ENCODE peak calls at places on chromosomes 2 and 18, in six cellular contexts. One of them, this sample, is unnamed.

GRCh38 chr2:84849271-84849952 is 31.5 kb downstream of the TRABD2A start:
- DNase-seq in OCI-LY7: no peak
- DNase-seq in astrocyte: no peak
- DNase-seq in neural progenitor cell: no peak
- DNase-seq in GM23248: peak
- DNase-seq in fibroblast of lung: peak
- DNase-seq in this sample: peak

GRCh38 chr2:80303006-80303741 is 1.4 kb downstream of the LRRTM1 start:
- DNase-seq in OCI-LY7: no peak
- DNase-seq in astrocyte: no peak
- DNase-seq in neural progenitor cell: peak
- DNase-seq in GM23248: peak
- DNase-seq in fibroblast of lung: peak
- DNase-seq in this sample: no peak

GRCh38 chr18:78871631-78872030 is 108.0 kb upstream of the SALL3 start:
- DNase-seq in OCI-LY7: no peak
- DNase-seq in astrocyte: no peak
- DNase-seq in neural progenitor cell: no peak
- DNase-seq in GM23248: no peak
- DNase-seq in fibroblast of lung: no peak
- DNase-seq in this sample: no peak

GRCh38 chr2:128772671-128773070 is 454.0 kb upstream of the HS6ST1 start:
- DNase-seq in OCI-LY7: no peak
- DNase-seq in astrocyte: no peak
- DNase-seq in neural progenitor cell: no peak
- DNase-seq in GM23248: no peak
- DNase-seq in fibroblast of lung: no peak
- DNase-seq in this sample: no peak

GRCh38 chr2:189639003-189639609 is 22.2 kb upstream of the ASNSD1 start:
- DNase-seq in OCI-LY7: no peak
- DNase-seq in astrocyte: no peak
- DNase-seq in neural progenitor cell: no peak
- DNase-seq in GM23248: peak
- DNase-seq in fibroblast of lung: peak
- DNase-seq in this sample: no peak

GRCh38 chr18:80109676-80110078 is 615 bp downstream of the ADNP2 start:
- DNase-seq in OCI-LY7: peak
- DNase-seq in astrocyte: peak
- DNase-seq in neural progenitor cell: peak
- DNase-seq in GM23248: peak
- DNase-seq in fibroblast of lung: peak
- DNase-seq in this sample: peak

GRCh38 chr2:170869461-170869860 is 52.8 kb downstream of the GAD1 start:
- DNase-seq in OCI-LY7: no peak
- DNase-seq in astrocyte: no peak
- DNase-seq in neural progenitor cell: no peak
- DNase-seq in GM23248: no peak
- DNase-seq in fibroblast of lung: no peak
- DNase-seq in this sample: no peak

GRCh38 chr2:149313512-149313972 is 16.8 kb upstream of the LYPD6 start:
- DNase-seq in OCI-LY7: peak
- DNase-seq in astrocyte: peak
- DNase-seq in neural progenitor cell: peak
- DNase-seq in GM23248: peak
- DNase-seq in fibroblast of lung: peak
- DNase-seq in this sample: peak

GRCh38 chr2:66843856-66844255 is 408.9 kb downstream of the MEIS1 start:
- DNase-seq in OCI-LY7: no peak
- DNase-seq in astrocyte: no peak
- DNase-seq in neural progenitor cell: no peak
- DNase-seq in GM23248: no peak
- DNase-seq in fibroblast of lung: no peak
- DNase-seq in this sample: no peak

GRCh38 chr2:42504364-42505230 is 10.8 kb upstream of the KCNG3 start:
- DNase-seq in OCI-LY7: no peak
- DNase-seq in astrocyte: no peak
- DNase-seq in neural progenitor cell: no peak
- DNase-seq in GM23248: no peak
- DNase-seq in fibroblast of lung: no peak
- DNase-seq in this sample: no peak

GRCh38 chr2:100934504-100935371 is 67.4 kb upstream of the RPL31 start:
- DNase-seq in OCI-LY7: no peak
- DNase-seq in astrocyte: peak
- DNase-seq in neural progenitor cell: no peak
- DNase-seq in GM23248: no peak
- DNase-seq in fibroblast of lung: no peak
- DNase-seq in this sample: no peak

GRCh38 chr2:131590896-131591295 is 63.2 kb downstream of the CCDC74A start:
- DNase-seq in OCI-LY7: no peak
- DNase-seq in astrocyte: no peak
- DNase-seq in neural progenitor cell: peak
- DNase-seq in GM23248: no peak
- DNase-seq in fibroblast of lung: no peak
- DNase-seq in this sample: no peak

GRCh38 chr18:3758531-3758930 is 308.6 kb downstream of the TGIF1 start:
- DNase-seq in OCI-LY7: no peak
- DNase-seq in astrocyte: peak
- DNase-seq in neural progenitor cell: no peak
- DNase-seq in GM23248: peak
- DNase-seq in fibroblast of lung: peak
- DNase-seq in this sample: peak

GRCh38 chr18:53817976-53818950 is 406.2 kb downstream of the MBD2 start:
- DNase-seq in OCI-LY7: no peak
- DNase-seq in astrocyte: no peak
- DNase-seq in neural progenitor cell: no peak
- DNase-seq in GM23248: peak
- DNase-seq in fibroblast of lung: no peak
- DNase-seq in this sample: no peak

GRCh38 chr18:12321331-12321730 is 13.3 kb downstream of the TUBB6 start:
- DNase-seq in OCI-LY7: peak
- DNase-seq in astrocyte: no peak
- DNase-seq in neural progenitor cell: no peak
- DNase-seq in GM23248: peak
- DNase-seq in fibroblast of lung: no peak
- DNase-seq in this sample: no peak

GRCh38 chr2:75053484-75054112 is 95.2 kb downstream of the POLE4 start:
- DNase-seq in OCI-LY7: peak
- DNase-seq in astrocyte: no peak
- DNase-seq in neural progenitor cell: peak
- DNase-seq in GM23248: peak
- DNase-seq in fibroblast of lung: no peak
- DNase-seq in this sample: peak

GRCh38 chr2:102505290-102505689 is 32.3 kb downstream of the SLC9A4 start:
- DNase-seq in OCI-LY7: no peak
- DNase-seq in astrocyte: no peak
- DNase-seq in neural progenitor cell: no peak
- DNase-seq in GM23248: no peak
- DNase-seq in fibroblast of lung: no peak
- DNase-seq in this sample: peak

GRCh38 chr18:46152808-46153617 is 48.8 kb downstream of the HAUS1 start:
- DNase-seq in OCI-LY7: no peak
- DNase-seq in astrocyte: peak
- DNase-seq in neural progenitor cell: peak
- DNase-seq in GM23248: peak
- DNase-seq in fibroblast of lung: no peak
- DNase-seq in this sample: peak

GRCh38 chr2:151264157-151264835 is 2.6 kb upstream of the RBM43 start:
- DNase-seq in OCI-LY7: no peak
- DNase-seq in astrocyte: no peak
- DNase-seq in neural progenitor cell: no peak
- DNase-seq in GM23248: no peak
- DNase-seq in fibroblast of lung: no peak
- DNase-seq in this sample: no peak

GRCh38 chr2:162073776-162074578 is at the start of gene DPP4:
- DNase-seq in OCI-LY7: no peak
- DNase-seq in astrocyte: no peak
- DNase-seq in neural progenitor cell: peak
- DNase-seq in GM23248: peak
- DNase-seq in fibroblast of lung: peak
- DNase-seq in this sample: peak

GRCh38 chr2:180944372-180944771 is 36.0 kb upstream of the UBE2E3 start:
- DNase-seq in OCI-LY7: no peak
- DNase-seq in astrocyte: no peak
- DNase-seq in neural progenitor cell: peak
- DNase-seq in GM23248: no peak
- DNase-seq in fibroblast of lung: no peak
- DNase-seq in this sample: no peak

GRCh38 chr2:71299507-71299906 is 32.1 kb upstream of the ZNF638 start:
- DNase-seq in OCI-LY7: peak
- DNase-seq in astrocyte: peak
- DNase-seq in neural progenitor cell: peak
- DNase-seq in GM23248: peak
- DNase-seq in fibroblast of lung: peak
- DNase-seq in this sample: peak

GRCh38 chr2:73205611-73206010 is 3.2 kb downstream of the NOTO start:
- DNase-seq in OCI-LY7: no peak
- DNase-seq in astrocyte: peak
- DNase-seq in neural progenitor cell: no peak
- DNase-seq in GM23248: no peak
- DNase-seq in fibroblast of lung: peak
- DNase-seq in this sample: no peak

GRCh38 chr2:146776589-146776988 is 1068.2 kb upstream of the ACVR2A start:
- DNase-seq in OCI-LY7: no peak
- DNase-seq in astrocyte: no peak
- DNase-seq in neural progenitor cell: no peak
- DNase-seq in GM23248: no peak
- DNase-seq in fibroblast of lung: no peak
- DNase-seq in this sample: no peak

GRCh38 chr18:3061581-3062416 is 48.9 kb upstream of the LPIN2 start:
- DNase-seq in OCI-LY7: no peak
- DNase-seq in astrocyte: no peak
- DNase-seq in neural progenitor cell: no peak
- DNase-seq in GM23248: no peak
- DNase-seq in fibroblast of lung: no peak
- DNase-seq in this sample: no peak

GRCh38 chr18:62399781-62400308 is 74.7 kb downstream of the TNFRSF11A start:
- DNase-seq in OCI-LY7: no peak
- DNase-seq in astrocyte: no peak
- DNase-seq in neural progenitor cell: peak
- DNase-seq in GM23248: peak
- DNase-seq in fibroblast of lung: no peak
- DNase-seq in this sample: peak

GRCh38 chr18:54679318-54680149 is 88.5 kb downstream of the DYNAP start:
- DNase-seq in OCI-LY7: peak
- DNase-seq in astrocyte: peak
- DNase-seq in neural progenitor cell: peak
- DNase-seq in GM23248: peak
- DNase-seq in fibroblast of lung: peak
- DNase-seq in this sample: peak

GRCh38 chr18:50836521-50836957 is 16.7 kb upstream of the MRO start:
- DNase-seq in OCI-LY7: peak
- DNase-seq in astrocyte: peak
- DNase-seq in neural progenitor cell: no peak
- DNase-seq in GM23248: peak
- DNase-seq in fibroblast of lung: peak
- DNase-seq in this sample: peak

GRCh38 chr2:200618590-200619021 is 32.8 kb downstream of the AOX1 start:
- DNase-seq in OCI-LY7: peak
- DNase-seq in astrocyte: no peak
- DNase-seq in neural progenitor cell: peak
- DNase-seq in GM23248: peak
- DNase-seq in fibroblast of lung: peak
- DNase-seq in this sample: peak

GRCh38 chr18:6055711-6056110 is 160.4 kb upstream of the TMEM200C start:
- DNase-seq in OCI-LY7: no peak
- DNase-seq in astrocyte: peak
- DNase-seq in neural progenitor cell: no peak
- DNase-seq in GM23248: peak
- DNase-seq in fibroblast of lung: peak
- DNase-seq in this sample: peak

GRCh38 chr2:217301142-217301541 is 441.3 kb upstream of the TNP1 start:
- DNase-seq in OCI-LY7: no peak
- DNase-seq in astrocyte: no peak
- DNase-seq in neural progenitor cell: no peak
- DNase-seq in GM23248: no peak
- DNase-seq in fibroblast of lung: no peak
- DNase-seq in this sample: no peak

GRCh38 chr18:396571-396970 is 103.9 kb downstream of the COLEC12 start:
- DNase-seq in OCI-LY7: no peak
- DNase-seq in astrocyte: no peak
- DNase-seq in neural progenitor cell: no peak
- DNase-seq in GM23248: no peak
- DNase-seq in fibroblast of lung: no peak
- DNase-seq in this sample: no peak

GRCh38 chr18:402129-402528 is 98.4 kb downstream of the COLEC12 start:
- DNase-seq in OCI-LY7: no peak
- DNase-seq in astrocyte: no peak
- DNase-seq in neural progenitor cell: no peak
- DNase-seq in GM23248: no peak
- DNase-seq in fibroblast of lung: no peak
- DNase-seq in this sample: no peak

GRCh38 chr18:396251-396555 is 104.3 kb downstream of the COLEC12 start:
- DNase-seq in OCI-LY7: no peak
- DNase-seq in astrocyte: no peak
- DNase-seq in neural progenitor cell: no peak
- DNase-seq in GM23248: peak
- DNase-seq in fibroblast of lung: no peak
- DNase-seq in this sample: no peak

GRCh38 chr18:400466-400865 is 100.0 kb downstream of the COLEC12 start:
- DNase-seq in OCI-LY7: no peak
- DNase-seq in astrocyte: peak
- DNase-seq in neural progenitor cell: no peak
- DNase-seq in GM23248: peak
- DNase-seq in fibroblast of lung: peak
- DNase-seq in this sample: no peak

GRCh38 chr18:398866-399637 is 101.4 kb downstream of the COLEC12 start:
- DNase-seq in OCI-LY7: no peak
- DNase-seq in astrocyte: no peak
- DNase-seq in neural progenitor cell: no peak
- DNase-seq in GM23248: no peak
- DNase-seq in fibroblast of lung: no peak
- DNase-seq in this sample: no peak
- H2AFZ ChIP-seq in OCI-LY7: no peak
- H2AFZ ChIP-seq in astrocyte: no peak
- H2AFZ ChIP-seq in neural progenitor cell: no peak
- H2AFZ ChIP-seq in GM23248: no peak
- H2AFZ ChIP-seq in fibroblast of lung: no peak
- H2AFZ ChIP-seq in this sample: no peak

GRCh38 chr2:68671961-68672360 is 28.6 kb downstream of the PROKR1 start:
- DNase-seq in OCI-LY7: no peak
- DNase-seq in astrocyte: no peak
- DNase-seq in neural progenitor cell: no peak
- DNase-seq in GM23248: no peak
- DNase-seq in fibroblast of lung: no peak
- DNase-seq in this sample: no peak
- H2AFZ ChIP-seq in OCI-LY7: no peak
- H2AFZ ChIP-seq in astrocyte: no peak
- H2AFZ ChIP-seq in neural progenitor cell: no peak
- H2AFZ ChIP-seq in GM23248: no peak
- H2AFZ ChIP-seq in fibroblast of lung: no peak
- H2AFZ ChIP-seq in this sample: no peak

GRCh38 chr2:54081574-54081973 is 33.8 kb upstream of the ACYP2 start:
- DNase-seq in OCI-LY7: no peak
- DNase-seq in astrocyte: peak
- DNase-seq in neural progenitor cell: no peak
- DNase-seq in GM23248: no peak
- DNase-seq in fibroblast of lung: peak
- DNase-seq in this sample: peak
- H2AFZ ChIP-seq in OCI-LY7: no peak
- H2AFZ ChIP-seq in astrocyte: no peak
- H2AFZ ChIP-seq in neural progenitor cell: no peak
- H2AFZ ChIP-seq in GM23248: no peak
- H2AFZ ChIP-seq in fibroblast of lung: no peak
- H2AFZ ChIP-seq in this sample: no peak

GRCh38 chr2:237956402-237956736 is 10.4 kb upstream of the UBE2F start:
- DNase-seq in OCI-LY7: no peak
- DNase-seq in astrocyte: no peak
- DNase-seq in neural progenitor cell: peak
- DNase-seq in GM23248: no peak
- DNase-seq in fibroblast of lung: no peak
- DNase-seq in this sample: no peak
- H2AFZ ChIP-seq in OCI-LY7: no peak
- H2AFZ ChIP-seq in astrocyte: peak
- H2AFZ ChIP-seq in neural progenitor cell: peak
- H2AFZ ChIP-seq in GM23248: peak
- H2AFZ ChIP-seq in fibroblast of lung: no peak
- H2AFZ ChIP-seq in this sample: no peak